ENCODE peak calls at places on chromosome 11, in four cellular contexts. V is K562, J is GM12878, Q is HepG2. D is an unnamed sample.

GRCh38 chr11:2108675-2109481 is 30.3 kb downstream of the IGF2 start:
- DNase-seq in V (no peak), J (no peak), Q (no peak), D (no peak)

GRCh38 chr11:113574171-113574570 is 99.0 kb upstream of the DRD2 start:
- DNase-seq in V (no peak), J (no peak), Q (no peak), D (no peak)

GRCh38 chr11:62390237-62390636 is 28.6 kb upstream of the SCGB1A1 start:
- DNase-seq in V (no peak), J (no peak), Q (no peak), D (no peak)

GRCh38 chr11:124902616-124903015 is 5.0 kb upstream of the ROBO4 start:
- DNase-seq in V (no peak), J (no peak), Q (no peak), D (no peak)

GRCh38 chr11:1756024-1756561 is 5.7 kb upstream of the IFITM10 start:
- DNase-seq in V (no peak), J (no peak), Q (no peak), D (no peak)

GRCh38 chr11:47918370-47918690 is 62.0 kb upstream of the PTPRJ start:
- DNase-seq in V (no peak), J (no peak), Q (peak), D (no peak)

GRCh38 chr11:17386331-17387084 is 2.0 kb downstream of the KCNJ11 start:
- DNase-seq in V (peak), J (no peak), Q (peak), D (peak)

GRCh38 chr11:312092-312816 is 1.6 kb upstream of the IFITM1 start:
- DNase-seq in V (no peak), J (no peak), Q (no peak), D (no peak)

GRCh38 chr11:115103921-115104320 is 400.3 kb downstream of the CADM1 start:
- DNase-seq in V (no peak), J (no peak), Q (no peak), D (no peak)

GRCh38 chr11:104332110-104332509 is 168.2 kb upstream of the PDGFD start:
- DNase-seq in V (no peak), J (no peak), Q (peak), D (peak)

GRCh38 chr11:74819400-74819799 is 70.8 kb downstream of the RNF169 start:
- DNase-seq in V (no peak), J (no peak), Q (peak), D (no peak)

GRCh38 chr11:117449111-117449693 is 121.5 kb downstream of the CEP164 start:
- DNase-seq in V (no peak), J (no peak), Q (no peak), D (no peak)

GRCh38 chr11:67389477-67389876 is 2.3 kb upstream of the RAD9A start:
- DNase-seq in V (peak), J (no peak), Q (peak), D (peak)

GRCh38 chr11:115462004-115462541 is 42.1 kb downstream of the CADM1 start:
- DNase-seq in V (no peak), J (no peak), Q (no peak), D (no peak)

GRCh38 chr11:37755526-37755925 is 1157.5 kb upstream of the RAG2 start:
- DNase-seq in V (no peak), J (no peak), Q (no peak), D (no peak)

GRCh38 chr11:61332266-61332822 is 561 bp downstream of the DDB1 start:
- DNase-seq in V (peak), J (no peak), Q (peak), D (no peak)

GRCh38 chr11:56876621-56877312 is 111.9 kb upstream of the OR5AK2 start:
- DNase-seq in V (no peak), J (no peak), Q (no peak), D (no peak)

GRCh38 chr11:70313945-70314344 is 43.5 kb downstream of the PPFIA1 start:
- DNase-seq in V (no peak), J (peak), Q (no peak), D (no peak)

GRCh38 chr11:68684385-68685356 is at the start of gene GAL:
- DNase-seq in V (peak), J (no peak), Q (no peak), D (peak)

GRCh38 chr11:40514124-40514523 is 945.3 kb downstream of the LRRC4C start:
- DNase-seq in V (no peak), J (no peak), Q (no peak), D (no peak)

GRCh38 chr11:134837887-134838232 is 425.8 kb upstream of the B3GAT1 start:
- DNase-seq in V (no peak), J (no peak), Q (no peak), D (no peak)

GRCh38 chr11:34234086-34234740 is 123.6 kb downstream of the ABTB2 start:
- DNase-seq in V (peak), J (peak), Q (no peak), D (peak)
- TF ChIP-seq ATF2 in V (no peak), J (peak), Q (no peak), D (no peak)

GRCh38 chr11:130103296-130103814 is 33.7 kb downstream of the APLP2 start:
- DNase-seq in V (peak), J (no peak), Q (no peak), D (no peak)
- TF ChIP-seq ESRRA in V (peak), J (no peak), Q (no peak), D (no peak)

GRCh38 chr11:42249956-42250355 is 790.5 kb upstream of the LRRC4C start:
- DNase-seq in V (no peak), J (no peak), Q (no peak), D (no peak)

GRCh38 chr11:42239102-42239501 is 779.6 kb upstream of the LRRC4C start:
- DNase-seq in V (no peak), J (no peak), Q (no peak), D (no peak)

GRCh38 chr11:42243370-42243769 is 783.9 kb upstream of the LRRC4C start:
- DNase-seq in V (no peak), J (no peak), Q (no peak), D (no peak)

GRCh38 chr11:42249401-42249800 is 789.9 kb upstream of the LRRC4C start:
- DNase-seq in V (no peak), J (no peak), Q (no peak), D (no peak)

DNA sequence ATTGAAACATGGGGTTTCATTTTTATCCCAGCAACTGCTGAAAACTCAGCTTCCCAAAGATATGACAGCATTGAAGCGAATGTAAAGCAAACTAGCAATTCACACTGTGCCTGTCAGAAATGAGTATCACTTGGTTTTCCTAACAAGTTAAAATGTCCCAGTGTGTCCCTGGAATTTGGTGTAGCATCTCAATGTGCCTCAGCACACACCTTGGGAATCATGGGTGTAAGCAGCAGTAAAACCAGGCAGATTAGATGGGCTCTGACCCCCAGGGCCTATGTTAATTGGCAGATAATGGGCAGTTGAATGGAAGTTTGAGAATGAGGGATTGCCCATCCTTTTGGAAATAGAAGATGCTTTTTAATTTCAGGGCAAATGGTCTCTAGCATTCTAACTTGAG is 784.9 kb upstream of the LRRC4C start:
- DNase-seq in V (no peak), J (no peak), Q (no peak), D (no peak)
- TF ChIP-seq SP1 in V (no peak), J (no peak), Q (no peak), D (no peak)

GRCh38 chr11:102317768-102318103 is 452 bp downstream of the BIRC3 start:
- DNase-seq in V (no peak), J (no peak), Q (no peak), D (no peak)

GRCh38 chr11:102320166-102320565 is 2.9 kb downstream of the BIRC3 start:
- DNase-seq in V (no peak), J (no peak), Q (no peak), D (no peak)

GRCh38 chr11:102319544-102319943 is 2.3 kb downstream of the BIRC3 start:
- DNase-seq in V (no peak), J (no peak), Q (no peak), D (no peak)

GRCh38 chr11:102317099-102317767 is at the start of gene BIRC3:
- DNase-seq in V (peak), J (peak), Q (peak), D (peak)

GRCh38 chr11:102318469-102318868 is 1.2 kb downstream of the BIRC3 start:
- DNase-seq in V (no peak), J (no peak), Q (no peak), D (no peak)
- TF ChIP-seq ATF2 in V (no peak), J (no peak), Q (no peak), D (no peak)

DNA sequence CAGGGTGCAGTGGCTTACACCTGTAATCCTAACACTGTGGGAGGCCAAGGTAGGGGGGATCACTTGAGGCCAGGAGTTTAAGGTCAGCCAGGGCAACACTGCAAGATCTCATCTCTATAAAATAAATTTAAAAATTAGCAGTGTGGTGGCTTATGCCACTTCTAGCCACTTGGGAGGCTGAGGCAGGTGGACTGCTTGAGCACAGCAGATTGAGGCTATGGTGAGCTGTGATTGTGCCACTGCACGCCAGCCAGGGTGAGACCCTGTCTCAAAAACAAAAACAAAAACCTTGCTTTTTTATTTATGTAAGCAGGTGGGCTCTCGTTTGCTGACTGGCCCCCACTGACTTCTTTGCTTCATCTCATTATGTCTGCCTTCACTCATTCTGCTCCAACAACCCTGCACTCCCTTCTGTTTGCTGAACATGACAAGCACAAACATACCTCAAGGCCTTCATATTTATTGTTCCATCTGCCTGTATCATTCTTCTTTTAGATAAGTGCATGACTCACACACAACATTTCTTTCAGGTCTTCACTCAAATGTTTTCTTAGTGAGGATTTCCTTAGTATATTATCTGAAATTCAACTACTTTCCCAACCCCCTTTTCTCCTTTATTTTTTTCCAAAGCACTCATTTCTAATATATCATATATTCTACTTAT is 32.4 kb upstream of the CLNS1A start:
- DNase-seq in V (no peak), J (no peak), Q (peak), D (no peak)
- TF ChIP-seq ESRRA in V (no peak), J (no peak), Q (no peak), D (no peak)

DNA sequence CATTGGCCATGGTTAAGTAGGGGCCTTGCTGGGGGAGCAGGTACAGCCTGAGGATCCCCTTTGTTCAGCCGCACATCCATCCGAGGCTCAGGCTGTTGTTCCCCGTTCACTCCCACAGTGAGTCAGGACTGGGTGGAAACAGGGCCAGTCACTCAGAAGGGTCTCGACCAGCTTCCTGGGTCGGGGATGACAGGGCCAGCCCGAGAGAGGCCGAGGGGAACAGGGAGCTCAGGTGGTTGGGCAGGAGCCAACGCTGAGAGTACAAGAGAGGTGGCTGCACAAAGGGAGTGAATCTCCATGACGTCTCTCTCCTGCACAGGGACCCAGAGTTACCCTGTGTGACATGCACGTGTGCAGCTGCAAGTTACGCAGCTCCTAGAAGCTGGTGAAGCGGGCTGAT is 97.2 kb upstream of the SHANK2 start:
- DNase-seq in V (no peak), J (no peak), Q (no peak), D (no peak)
- TF ChIP-seq SP1 in V (no peak), J (no peak), Q (no peak), D (no peak)

D was measured in WTC11.